ENCODE peak calls at places on chromosomes 1 and 21, in six cellular contexts. P is CD4-positive, alpha-beta T cell; C is iPS DF 6.9; N is HFFc6; E is HEK293T; S is NCI-H1417 treated with DMSO at 0.1 percent for 48 hours. L is an unnamed sample.
A peak's percentile ranks its signal among the peaks of the same experiment; 100 is the strongest.

GRCh38 chr1:7824701-7825100 is 28.2 kb downstream of the UTS2 start:
- DNase-seq in P (no peak), E (no peak), C (no peak), S (no peak), N (no peak), L (no peak)

GRCh38 chr1:68293122-68293521 is 60.8 kb upstream of the WLS start:
- DNase-seq in E (no peak), S (no peak), N (no peak), C (no peak), P (no peak), L (no peak)

GRCh38 chr21:44065428-44065827 is 41.8 kb upstream of the PWP2 start:
- DNase-seq in N (no peak), P (peak; percentile 75), S (no peak), E (no peak), C (no peak), L (no peak)

GRCh38 chr1:43423672-43424550 is 29.8 kb downstream of the HYI start:
- DNase-seq in E (no peak), N (no peak), C (no peak), S (no peak), P (no peak), L (no peak)

GRCh38 chr1:109910963-109911798 is 532 bp downstream of the CSF1 start:
- DNase-seq in C (no peak), E (peak; percentile 68), N (no peak), P (no peak), S (no peak), L (peak; percentile 47)

GRCh38 chr1:243254233-243254926 is 701 bp downstream of the CEP170 start:
- DNase-seq in E (peak; percentile 54), S (no peak), P (peak; percentile 30), N (peak; percentile 82), C (no peak), L (peak; percentile 70)

GRCh38 chr1:29264773-29265389 is 28.6 kb downstream of the PTPRU start:
- DNase-seq in P (no peak), C (no peak), S (no peak), E (no peak), N (peak; percentile 69), L (peak; percentile 48)

GRCh38 chr21:34592573-34592972 is 22.3 kb downstream of the RCAN1 start:
- DNase-seq in E (no peak), P (no peak), C (no peak), N (no peak), S (no peak), L (no peak)

GRCh38 chr1:182237329-182237728 is 154.3 kb downstream of the GLUL start:
- DNase-seq in N (no peak), C (no peak), E (no peak), P (no peak), S (no peak), L (no peak)

GRCh38 chr21:18373631-18374030 is 30.0 kb downstream of the TMPRSS15 start:
- DNase-seq in E (no peak), C (no peak), S (no peak), N (no peak), P (no peak), L (no peak)

GRCh38 chr1:235657269-235657668 is 7.7 kb upstream of the GNG4 start:
- DNase-seq in N (no peak), C (no peak), E (no peak), S (no peak), P (no peak), L (no peak)

GRCh38 chr1:226723640-226724532 is 15.2 kb downstream of the ITPKB start:
- DNase-seq in N (peak; percentile 41), P (no peak), C (no peak), S (peak; percentile 53), E (peak; percentile 77), L (peak; percentile 56)

GRCh38 chr1:221292652-221293051 is 413.4 kb downstream of the HLX start:
- DNase-seq in E (no peak), N (no peak), C (peak; percentile 45), P (no peak), S (no peak), L (no peak)

GRCh38 chr1:75811211-75811981 is 14.7 kb downstream of the MSH4 start:
- DNase-seq in N (peak; percentile 59), C (no peak), S (no peak), P (no peak), E (no peak), L (no peak)

GRCh38 chr1:51365774-51366173 is 35.4 kb upstream of the TTC39A start:
- DNase-seq in C (no peak), S (no peak), E (no peak), N (no peak), P (no peak), L (no peak)

GRCh38 chr1:165408518-165408917 is 36.4 kb downstream of the RXRG start:
- DNase-seq in P (no peak), C (peak; percentile 50), S (no peak), N (peak; percentile 18), E (peak; percentile 75), L (peak; percentile 33)

GRCh38 chr1:39128959-39129358 is 75.5 kb upstream of the MACF1 start:
- DNase-seq in C (no peak), S (no peak), N (no peak), E (no peak), P (no peak), L (no peak)

GRCh38 chr1:114353233-114353632 is 157.8 kb downstream of the TRIM33 start:
- DNase-seq in E (no peak), S (no peak), N (peak; percentile 47), C (no peak), P (no peak), L (peak; percentile 57)

GRCh38 chr1:23800396-23801337 is at the start of gene GALE:
- DNase-seq in P (peak; percentile 95), S (peak; percentile 41), C (no peak), E (peak; percentile 90), N (peak; percentile 90), L (peak; percentile 98)

GRCh38 chr1:180253585-180254495 is 23.8 kb downstream of the LHX4 start:
- DNase-seq in N (no peak), C (no peak), P (no peak), S (no peak), E (no peak), L (no peak)

GRCh38 chr1:211092955-211093354 is 41.0 kb downstream of the KCNH1 start:
- DNase-seq in C (no peak), S (no peak), N (no peak), E (no peak), P (no peak), L (no peak)

GRCh38 chr1:116819081-116819480 is 64.9 kb downstream of the CD2 start:
- DNase-seq in S (no peak), E (no peak), C (no peak), N (no peak), P (no peak), L (no peak)

GRCh38 chr1:218480137-218480536 is 135.0 kb downstream of the TGFB2 start:
- DNase-seq in C (no peak), P (no peak), E (no peak), S (no peak), N (peak; percentile 92), L (peak; percentile 63)

GRCh38 chr1:155553349-155553748 is 9.3 kb downstream of the ASH1L start:
- DNase-seq in C (no peak), S (no peak), N (no peak), P (no peak), E (no peak), L (no peak)

GRCh38 chr1:204266504-204267034 is 52.8 kb upstream of the GOLT1A start:
- DNase-seq in P (no peak), E (no peak), S (no peak), N (no peak), C (no peak), L (no peak)

GRCh38 chr1:119209943-119210342 is 69.5 kb upstream of the WARS2 start:
- DNase-seq in E (no peak), C (no peak), P (no peak), N (no peak), S (no peak), L (no peak)

GRCh38 chr1:110070282-110070967 is at the start of gene ALX3:
- DNase-seq in S (no peak), C (no peak), E (no peak), N (no peak), P (no peak), L (no peak)

GRCh38 chr1:27622828-27623227 is 12.2 kb downstream of the FGR start:
- DNase-seq in P (no peak), E (no peak), S (no peak), C (no peak), N (no peak), L (no peak)

GRCh38 chr21:44801468-44802395 is at the start of gene UBE2G2:
- DNase-seq in N (peak; percentile 60), E (peak; percentile 97), C (no peak), S (peak; percentile 16), P (peak; percentile 87), L (peak; percentile 97)

GRCh38 chr1:80392529-80392928 is 1386.0 kb upstream of the ADGRL4 start:
- DNase-seq in C (no peak), S (no peak), E (no peak), N (no peak), P (no peak), L (no peak)

GRCh38 chr1:44810101-44810761 is 1.9 kb downstream of the BTBD19 start:
- DNase-seq in C (no peak), S (no peak), N (no peak), P (peak; percentile 43), E (no peak), L (peak; percentile 11)

GRCh38 chr1:16013220-16013907 is 4.5 kb downstream of the HSPB7 start:
- DNase-seq in E (no peak), P (no peak), N (peak; percentile 49), C (no peak), S (no peak), L (peak; percentile 82)

GRCh38 chr21:42081931-42082381 is 10.8 kb downstream of the UMODL1 start:
- DNase-seq in P (no peak), S (no peak), C (no peak), E (no peak), N (no peak), L (peak; percentile 40)

GRCh38 chr1:243390315-243390875 is 134.6 kb downstream of the SDCCAG8 start:
- DNase-seq in C (no peak), N (no peak), S (no peak), E (no peak), P (no peak), L (no peak)

GRCh38 chr1:222263791-222264190 is 284.1 kb downstream of the HHIPL2 start:
- DNase-seq in P (no peak), C (no peak), S (no peak), N (no peak), E (no peak), L (no peak)

GRCh38 chr1:229339520-229339919 is 3.3 kb downstream of the CCSAP start:
- DNase-seq in C (no peak), P (no peak), N (no peak), E (no peak), S (no peak), L (no peak)

GRCh38 chr1:1470626-1471388 is 758 bp upstream of the ATAD3B start:
- DNase-seq in S (no peak), P (no peak), E (no peak), C (no peak), N (no peak), L (no peak)

GRCh38 chr1:11655263-11656079 is 794 bp downstream of the FBXO44 start:
- DNase-seq in N (no peak), C (no peak), P (no peak), E (no peak), S (no peak), L (no peak)

GRCh38 chr1:46489169-46489637 is 433 bp upstream of the DMBX1 start:
- DNase-seq in S (no peak), P (no peak), C (no peak), N (no peak), E (no peak), L (no peak)

GRCh38 chr1:178451529-178451928 is 45.2 kb downstream of the CLEC20A start:
- DNase-seq in C (no peak), P (no peak), E (no peak), N (peak; percentile 55), S (no peak), L (peak; percentile 21)

L was measured in AG20443.